ENCODE peak calls at places on chromosomes 13 and 19, in eight cellular contexts. One of them, this sample, is unnamed.

GRCh38 chr19:19064811-19065745 is 1.3 kb downstream of the SLC25A42 start:
- DNase-seq in mesenchymal stem cell: peak; percentile 18
- DNase-seq in GM20000: peak; percentile 46
- DNase-seq in ELR: peak; percentile 23
- DNase-seq in NCI-H1417 treated with DMSO at 0.1 percent for 48 hours: no peak
- DNase-seq in Ammon's horn: no peak
- DNase-seq in posterior vena cava: no peak
- DNase-seq in frontal cortex: no peak
- DNase-seq in this sample: no peak

GRCh38 chr13:108621421-108621820 is 8.0 kb upstream of the MYO16 start:
- DNase-seq in GM20000: no peak
- DNase-seq in ELR: no peak
- DNase-seq in Ammon's horn: no peak
- DNase-seq in mesenchymal stem cell: no peak
- DNase-seq in NCI-H1417 treated with DMSO at 0.1 percent for 48 hours: no peak
- DNase-seq in posterior vena cava: no peak
- DNase-seq in frontal cortex: no peak
- DNase-seq in this sample: no peak

GRCh38 chr13:41520016-41520698 is 62.8 kb downstream of the RGCC start:
- DNase-seq in frontal cortex: no peak
- DNase-seq in NCI-H1417 treated with DMSO at 0.1 percent for 48 hours: no peak
- DNase-seq in posterior vena cava: no peak
- DNase-seq in ELR: no peak
- DNase-seq in GM20000: no peak
- DNase-seq in mesenchymal stem cell: no peak
- DNase-seq in Ammon's horn: no peak
- DNase-seq in this sample: peak; percentile 65

GRCh38 chr13:41019027-41019487 is at the start of gene ELF1:
- DNase-seq in mesenchymal stem cell: peak; percentile 74
- DNase-seq in frontal cortex: no peak
- DNase-seq in GM20000: peak; percentile 66
- DNase-seq in ELR: peak; percentile 81
- DNase-seq in posterior vena cava: no peak
- DNase-seq in NCI-H1417 treated with DMSO at 0.1 percent for 48 hours: no peak
- DNase-seq in Ammon's horn: peak; percentile 60
- DNase-seq in this sample: no peak

GRCh38 chr19:55698256-55698655 is 23.2 kb downstream of the EPN1 start:
- DNase-seq in mesenchymal stem cell: no peak
- DNase-seq in frontal cortex: no peak
- DNase-seq in ELR: no peak
- DNase-seq in posterior vena cava: no peak
- DNase-seq in GM20000: no peak
- DNase-seq in NCI-H1417 treated with DMSO at 0.1 percent for 48 hours: no peak
- DNase-seq in Ammon's horn: no peak
- DNase-seq in this sample: peak; percentile 64

GRCh38 chr19:1257475-1258160 is 9.2 kb downstream of the MIDN start:
- DNase-seq in GM20000: no peak
- DNase-seq in frontal cortex: no peak
- DNase-seq in NCI-H1417 treated with DMSO at 0.1 percent for 48 hours: no peak
- DNase-seq in mesenchymal stem cell: no peak
- DNase-seq in Ammon's horn: no peak
- DNase-seq in ELR: no peak
- DNase-seq in posterior vena cava: no peak
- DNase-seq in this sample: no peak

GRCh38 chr13:105196052-105196451 is 1339.4 kb downstream of the EFNB2 start:
- DNase-seq in Ammon's horn: no peak
- DNase-seq in GM20000: no peak
- DNase-seq in posterior vena cava: no peak
- DNase-seq in mesenchymal stem cell: peak; percentile 94
- DNase-seq in ELR: peak; percentile 74
- DNase-seq in NCI-H1417 treated with DMSO at 0.1 percent for 48 hours: no peak
- DNase-seq in frontal cortex: no peak
- DNase-seq in this sample: no peak

GRCh38 chr19:19946226-19946625 is 45.5 kb downstream of the ZNF93 start:
- DNase-seq in posterior vena cava: no peak
- DNase-seq in NCI-H1417 treated with DMSO at 0.1 percent for 48 hours: no peak
- DNase-seq in frontal cortex: no peak
- DNase-seq in Ammon's horn: no peak
- DNase-seq in GM20000: no peak
- DNase-seq in ELR: no peak
- DNase-seq in mesenchymal stem cell: no peak
- DNase-seq in this sample: no peak

GRCh38 chr19:14033946-14034345 is 2.4 kb downstream of the IL27RA start:
- DNase-seq in Ammon's horn: no peak
- DNase-seq in ELR: peak; percentile 43
- DNase-seq in NCI-H1417 treated with DMSO at 0.1 percent for 48 hours: no peak
- DNase-seq in GM20000: no peak
- DNase-seq in posterior vena cava: no peak
- DNase-seq in mesenchymal stem cell: no peak
- DNase-seq in frontal cortex: no peak
- DNase-seq in this sample: no peak

GRCh38 chr19:54256250-54257115 is 590 bp downstream of the LILRB5 start:
- DNase-seq in Ammon's horn: no peak
- DNase-seq in NCI-H1417 treated with DMSO at 0.1 percent for 48 hours: no peak
- DNase-seq in frontal cortex: no peak
- DNase-seq in mesenchymal stem cell: no peak
- DNase-seq in GM20000: no peak
- DNase-seq in posterior vena cava: no peak
- DNase-seq in ELR: no peak
- DNase-seq in this sample: no peak

GRCh38 chr19:3760871-3761361 is 576 bp downstream of the APBA3 start:
- DNase-seq in GM20000: no peak
- DNase-seq in mesenchymal stem cell: no peak
- DNase-seq in posterior vena cava: no peak
- DNase-seq in frontal cortex: no peak
- DNase-seq in NCI-H1417 treated with DMSO at 0.1 percent for 48 hours: no peak
- DNase-seq in Ammon's horn: peak; percentile 14
- DNase-seq in ELR: peak; percentile 32
- DNase-seq in this sample: no peak

GRCh38 chr19:41159861-41160260 is 33.2 kb upstream of the CYP2S1 start:
- DNase-seq in GM20000: no peak
- DNase-seq in NCI-H1417 treated with DMSO at 0.1 percent for 48 hours: no peak
- DNase-seq in posterior vena cava: no peak
- DNase-seq in ELR: no peak
- DNase-seq in mesenchymal stem cell: peak; percentile 34
- DNase-seq in frontal cortex: no peak
- DNase-seq in Ammon's horn: no peak
- DNase-seq in this sample: no peak

GRCh38 chr13:27044837-27045570 is 126.6 kb downstream of the USP12 start:
- DNase-seq in GM20000: no peak
- DNase-seq in mesenchymal stem cell: peak; percentile 24
- DNase-seq in posterior vena cava: no peak
- DNase-seq in NCI-H1417 treated with DMSO at 0.1 percent for 48 hours: no peak
- DNase-seq in frontal cortex: no peak
- DNase-seq in Ammon's horn: no peak
- DNase-seq in ELR: no peak
- DNase-seq in this sample: no peak

GRCh38 chr19:51480590-51480989 is 2.3 kb downstream of the CEACAM18 start:
- DNase-seq in GM20000: no peak
- DNase-seq in Ammon's horn: no peak
- DNase-seq in posterior vena cava: no peak
- DNase-seq in mesenchymal stem cell: no peak
- DNase-seq in frontal cortex: no peak
- DNase-seq in NCI-H1417 treated with DMSO at 0.1 percent for 48 hours: no peak
- DNase-seq in ELR: peak; percentile 10
- DNase-seq in this sample: no peak

GRCh38 chr19:7475665-7476064 is 13.2 kb downstream of the PEX11G start:
- DNase-seq in mesenchymal stem cell: no peak
- DNase-seq in GM20000: no peak
- DNase-seq in frontal cortex: no peak
- DNase-seq in Ammon's horn: no peak
- DNase-seq in NCI-H1417 treated with DMSO at 0.1 percent for 48 hours: no peak
- DNase-seq in posterior vena cava: no peak
- DNase-seq in ELR: no peak
- DNase-seq in this sample: no peak

GRCh38 chr19:30362156-30362754 is 9.9 kb upstream of the ZNF536 start:
- DNase-seq in frontal cortex: no peak
- DNase-seq in Ammon's horn: no peak
- DNase-seq in mesenchymal stem cell: no peak
- DNase-seq in GM20000: no peak
- DNase-seq in ELR: no peak
- DNase-seq in posterior vena cava: peak; percentile 52
- DNase-seq in NCI-H1417 treated with DMSO at 0.1 percent for 48 hours: no peak
- DNase-seq in this sample: no peak

GRCh38 chr13:93882086-93882651 is 597.3 kb downstream of the DCT start:
- DNase-seq in frontal cortex: no peak
- DNase-seq in ELR: peak; percentile 68
- DNase-seq in Ammon's horn: no peak
- DNase-seq in GM20000: no peak
- DNase-seq in posterior vena cava: peak; percentile 47
- DNase-seq in mesenchymal stem cell: peak; percentile 62
- DNase-seq in NCI-H1417 treated with DMSO at 0.1 percent for 48 hours: no peak
- DNase-seq in this sample: no peak

GRCh38 chr13:110403315-110403714 is 96.2 kb downstream of the COL4A2 start:
- DNase-seq in mesenchymal stem cell: peak; percentile 59
- DNase-seq in Ammon's horn: no peak
- DNase-seq in GM20000: no peak
- DNase-seq in NCI-H1417 treated with DMSO at 0.1 percent for 48 hours: no peak
- DNase-seq in ELR: peak; percentile 87
- DNase-seq in posterior vena cava: no peak
- DNase-seq in frontal cortex: no peak
- DNase-seq in this sample: no peak

GRCh38 chr13:110410000-110410399 is 102.9 kb downstream of the COL4A2 start:
- DNase-seq in NCI-H1417 treated with DMSO at 0.1 percent for 48 hours: no peak
- DNase-seq in Ammon's horn: no peak
- DNase-seq in GM20000: no peak
- DNase-seq in ELR: no peak
- DNase-seq in mesenchymal stem cell: peak; percentile 26
- DNase-seq in posterior vena cava: no peak
- DNase-seq in frontal cortex: no peak
- DNase-seq in this sample: peak; percentile 55

GRCh38 chr19:57651654-57651996 is 17.1 kb upstream of the ZSCAN4 start:
- DNase-seq in GM20000: no peak
- DNase-seq in Ammon's horn: no peak
- DNase-seq in frontal cortex: no peak
- DNase-seq in mesenchymal stem cell: no peak
- DNase-seq in posterior vena cava: no peak
- DNase-seq in ELR: no peak
- DNase-seq in NCI-H1417 treated with DMSO at 0.1 percent for 48 hours: no peak
- DNase-seq in this sample: no peak

GRCh38 chr19:2070436-2070827 is 19.4 kb upstream of the MKNK2 start:
- DNase-seq in frontal cortex: no peak
- DNase-seq in ELR: no peak
- DNase-seq in NCI-H1417 treated with DMSO at 0.1 percent for 48 hours: no peak
- DNase-seq in GM20000: no peak
- DNase-seq in posterior vena cava: peak; percentile 79
- DNase-seq in mesenchymal stem cell: no peak
- DNase-seq in Ammon's horn: no peak
- DNase-seq in this sample: no peak

GRCh38 chr13:99228737-99229691 is 28.4 kb downstream of the UBAC2 start:
- DNase-seq in posterior vena cava: no peak
- DNase-seq in ELR: peak; percentile 86
- DNase-seq in GM20000: peak; percentile 72
- DNase-seq in mesenchymal stem cell: peak; percentile 87
- DNase-seq in NCI-H1417 treated with DMSO at 0.1 percent for 48 hours: no peak
- DNase-seq in frontal cortex: no peak
- DNase-seq in Ammon's horn: no peak
- DNase-seq in this sample: no peak

GRCh38 chr13:62997038-62997619 is 1581.5 kb upstream of the PCDH20 start:
- DNase-seq in posterior vena cava: no peak
- DNase-seq in ELR: no peak
- DNase-seq in frontal cortex: no peak
- DNase-seq in mesenchymal stem cell: no peak
- DNase-seq in GM20000: no peak
- DNase-seq in NCI-H1417 treated with DMSO at 0.1 percent for 48 hours: no peak
- DNase-seq in Ammon's horn: no peak
- DNase-seq in this sample: no peak

GRCh38 chr19:51320258-51320657 is 8.8 kb downstream of the IGLON5 start:
- DNase-seq in frontal cortex: no peak
- DNase-seq in NCI-H1417 treated with DMSO at 0.1 percent for 48 hours: no peak
- DNase-seq in GM20000: no peak
- DNase-seq in posterior vena cava: no peak
- DNase-seq in ELR: no peak
- DNase-seq in mesenchymal stem cell: no peak
- DNase-seq in Ammon's horn: peak; percentile 31
- DNase-seq in this sample: no peak

GRCh38 chr19:1896508-1896907 is 8.7 kb upstream of the ADAT3 start:
- DNase-seq in mesenchymal stem cell: no peak
- DNase-seq in posterior vena cava: no peak
- DNase-seq in NCI-H1417 treated with DMSO at 0.1 percent for 48 hours: no peak
- DNase-seq in Ammon's horn: no peak
- DNase-seq in GM20000: no peak
- DNase-seq in ELR: no peak
- DNase-seq in frontal cortex: no peak
- DNase-seq in this sample: no peak

GRCh38 chr13:95246292-95247082 is 54.8 kb downstream of the ABCC4 start:
- DNase-seq in ELR: no peak
- DNase-seq in GM20000: no peak
- DNase-seq in posterior vena cava: no peak
- DNase-seq in NCI-H1417 treated with DMSO at 0.1 percent for 48 hours: peak; percentile 57
- DNase-seq in mesenchymal stem cell: no peak
- DNase-seq in frontal cortex: no peak
- DNase-seq in Ammon's horn: no peak
- DNase-seq in this sample: no peak

GRCh38 chr13:98994896-98995295 is 17.0 kb upstream of the DOCK9 start:
- DNase-seq in posterior vena cava: no peak
- DNase-seq in ELR: no peak
- DNase-seq in Ammon's horn: no peak
- DNase-seq in frontal cortex: no peak
- DNase-seq in NCI-H1417 treated with DMSO at 0.1 percent for 48 hours: no peak
- DNase-seq in mesenchymal stem cell: no peak
- DNase-seq in GM20000: no peak
- DNase-seq in this sample: no peak

GRCh38 chr19:51803965-51804364 is 9.0 kb downstream of the FPR3 start:
- DNase-seq in frontal cortex: no peak
- DNase-seq in ELR: no peak
- DNase-seq in GM20000: no peak
- DNase-seq in posterior vena cava: no peak
- DNase-seq in mesenchymal stem cell: no peak
- DNase-seq in Ammon's horn: no peak
- DNase-seq in NCI-H1417 treated with DMSO at 0.1 percent for 48 hours: no peak
- DNase-seq in this sample: no peak

GRCh38 chr19:16970821-16971220 is 55.8 kb downstream of the CPAMD8 start:
- DNase-seq in mesenchymal stem cell: no peak
- DNase-seq in ELR: no peak
- DNase-seq in Ammon's horn: no peak
- DNase-seq in NCI-H1417 treated with DMSO at 0.1 percent for 48 hours: no peak
- DNase-seq in frontal cortex: no peak
- DNase-seq in GM20000: no peak
- DNase-seq in posterior vena cava: peak; percentile 43
- DNase-seq in this sample: no peak

GRCh38 chr13:111508902-111509509 is 188.6 kb downstream of the TEX29 start:
- DNase-seq in mesenchymal stem cell: no peak
- DNase-seq in frontal cortex: no peak
- DNase-seq in ELR: no peak
- DNase-seq in posterior vena cava: peak; percentile 61
- DNase-seq in Ammon's horn: no peak
- DNase-seq in GM20000: no peak
- DNase-seq in NCI-H1417 treated with DMSO at 0.1 percent for 48 hours: no peak
- DNase-seq in this sample: no peak

GRCh38 chr13:101624981-101625380 is 172.5 kb downstream of the ITGBL1 start:
- DNase-seq in NCI-H1417 treated with DMSO at 0.1 percent for 48 hours: peak; percentile 93
- DNase-seq in Ammon's horn: no peak
- DNase-seq in ELR: no peak
- DNase-seq in GM20000: no peak
- DNase-seq in mesenchymal stem cell: no peak
- DNase-seq in posterior vena cava: no peak
- DNase-seq in frontal cortex: no peak
- DNase-seq in this sample: no peak